ENCODE peak calls at places on chromosomes 3 and 15, in six cellular contexts. K is mesendoderm; R is activated CD4-positive, alpha-beta T cell treated with anti-CD3 and anti-CD28 coated beads for 48 hours; P is amygdala; G is stimulated activated naive CD8-positive, alpha-beta T cell treated with anti-CD3 and anti-CD28 coated beads, Interleukin-15, amount 100 ng/mL, for 72 hours; Y is AG10803. X is an unnamed sample.

GRCh38 chr3:46989146-46989810 is 9.8 kb downstream of the NBEAL2 start:
- DNase-seq in K (peak; percentile 76), R (no peak), P (no peak), G (no peak), Y (no peak), X (no peak)

GRCh38 chr3:136251511-136251910 is 1.4 kb downstream of the PCCB start:
- DNase-seq in K (no peak), R (no peak), P (no peak), G (no peak), Y (no peak), X (no peak)

GRCh38 chr3:72234394-72234793 is 449.4 kb upstream of the PROK2 start:
- DNase-seq in K (no peak), R (no peak), P (no peak), G (no peak), Y (peak; percentile 95), X (no peak)

GRCh38 chr3:108319428-108320053 is 23.2 kb downstream of the HHLA2 start:
- DNase-seq in K (no peak), R (no peak), P (no peak), G (no peak), Y (peak; percentile 47), X (no peak)

GRCh38 chr3:46986782-46987484 is 7.5 kb downstream of the NBEAL2 start:
- DNase-seq in K (peak; percentile 89), R (no peak), P (no peak), G (no peak), Y (no peak), X (no peak)

GRCh38 chr3:172156309-172156998 is 117.1 kb downstream of the FNDC3B start:
- DNase-seq in K (peak; percentile 72), R (no peak), P (no peak), G (no peak), Y (no peak), X (no peak)

GRCh38 chr3:79810529-79810928 is 42.7 kb upstream of the ROBO1 start:
- DNase-seq in K (no peak), R (no peak), P (no peak), G (no peak), Y (no peak), X (no peak)

GRCh38 chr15:89150762-89151305 is 62.6 kb downstream of the ABHD2 start:
- DNase-seq in K (no peak), R (no peak), P (no peak), G (no peak), Y (no peak), X (no peak)

GRCh38 chr3:123651449-123652345 is 66.8 kb upstream of the HACD2 start:
- DNase-seq in K (peak; percentile 27), R (no peak), P (no peak), G (no peak), Y (no peak), X (no peak)

GRCh38 chr3:114899186-114899931 is 247.7 kb downstream of the ZBTB20 start:
- DNase-seq in K (no peak), R (no peak), P (no peak), G (no peak), Y (no peak), X (no peak)

GRCh38 chr3:141212555-141212954 is 19.1 kb upstream of the PXYLP1 start:
- DNase-seq in K (no peak), R (no peak), P (no peak), G (no peak), Y (no peak), X (no peak)

GRCh38 chr15:39976291-39977274 is 42.7 kb downstream of the EIF2AK4 start:
- DNase-seq in K (peak; percentile 65), R (no peak), P (peak; percentile 60), G (no peak), Y (peak; percentile 65), X (no peak)

GRCh38 chr3:39107874-39108308 is 411 bp downstream of the TTC21A start:
- DNase-seq in K (no peak), R (no peak), P (no peak), G (no peak), Y (peak; percentile 29), X (no peak)

GRCh38 chr3:69695933-69696332 is 43.3 kb upstream of the MITF start:
- DNase-seq in K (no peak), R (no peak), P (no peak), G (no peak), Y (no peak), X (no peak)

GRCh38 chr15:90594297-90594696 is 64.6 kb downstream of the CRTC3 start:
- DNase-seq in K (no peak), R (peak; percentile 91), P (no peak), G (peak; percentile 82), Y (peak; percentile 54), X (peak; percentile 81)

GRCh38 chr3:195394700-195395099 is 48.1 kb downstream of the ACAP2 start:
- DNase-seq in K (peak; percentile 29), R (no peak), P (no peak), G (no peak), Y (no peak), X (no peak)

GRCh38 chr3:116445291-116445841 is at the start of gene LSAMP:
- DNase-seq in K (peak; percentile 75), R (no peak), P (peak; percentile 65), G (no peak), Y (peak; percentile 23), X (no peak)

GRCh38 chr3:155254445-155254844 is 39.0 kb downstream of the STRIT1 start:
- DNase-seq in K (no peak), R (no peak), P (no peak), G (no peak), Y (no peak), X (no peak)

GRCh38 chr3:196378442-196378841 is 40.3 kb upstream of the TM4SF19 start:
- DNase-seq in K (no peak), R (peak; percentile 11), P (no peak), G (peak; percentile 11), Y (no peak), X (no peak)

GRCh38 chr3:141835557-141836224 is 40.8 kb upstream of the ATP1B3 start:
- DNase-seq in K (no peak), R (no peak), P (no peak), G (no peak), Y (no peak), X (no peak)

GRCh38 chr3:33317963-33318708 is 40.9 kb downstream of the FBXL2 start:
- DNase-seq in K (no peak), R (no peak), P (no peak), G (no peak), Y (peak; percentile 2), X (no peak)

GRCh38 chr3:179247289-179248020 is 3.5 kb downstream of the KCNMB3 start:
- DNase-seq in K (no peak), R (no peak), P (no peak), G (no peak), Y (no peak), X (no peak)

GRCh38 chr3:45043715-45044299 is 17.7 kb downstream of the CLEC3B start:
- DNase-seq in K (peak; percentile 73), R (no peak), P (no peak), G (no peak), Y (peak; percentile 91), X (no peak)

GRCh38 chr3:198046120-198046857 is 86.3 kb downstream of the LMLN start:
- DNase-seq in K (peak; percentile 13), R (no peak), P (no peak), G (no peak), Y (no peak), X (no peak)

GRCh38 chr3:188421836-188422540 is 268.0 kb downstream of the LPP start:
- DNase-seq in K (no peak), R (no peak), P (no peak), G (no peak), Y (peak; percentile 35), X (no peak)

GRCh38 chr15:39511000-39511914 is 69.6 kb upstream of the THBS1 start:
- DNase-seq in K (no peak), R (no peak), P (no peak), G (no peak), Y (peak; percentile 89), X (no peak)

GRCh38 chr3:112643621-112644236 is 2.8 kb upstream of the CCDC80 start:
- DNase-seq in K (no peak), R (no peak), P (no peak), G (no peak), Y (no peak), X (no peak)

GRCh38 chr15:22952826-22953579 is 27.2 kb downstream of the CYFIP1 start:
- DNase-seq in K (peak; percentile 18), R (no peak), P (no peak), G (no peak), Y (peak; percentile 70), X (no peak)

GRCh38 chr3:59046839-59047238 is 3.0 kb downstream of the CFAP20DC start:
- DNase-seq in K (no peak), R (no peak), P (no peak), G (no peak), Y (no peak), X (no peak)